ENCODE peak calls at places on chromosomes 3 and 15, in four cellular contexts. One of them, this sample, is unnamed.

GRCh38 chr3:128504957-128505730 is 12.1 kb upstream of the GATA2 start:
- DNase-seq in GM20000: no peak
- DNase-seq in transverse colon: no peak
- DNase-seq in GM12864: no peak
- DNase-seq in this sample: no peak

GRCh38 chr3:183579967-183580720 is 24.6 kb upstream of the KLHL6 start:
- DNase-seq in GM20000: no peak
- DNase-seq in transverse colon: no peak
- DNase-seq in GM12864: no peak
- DNase-seq in this sample: peak; percentile 26

GRCh38 chr15:68823561-68823960 is 2.9 kb upstream of the ANP32A start:
- DNase-seq in GM20000: no peak
- DNase-seq in transverse colon: no peak
- DNase-seq in GM12864: no peak
- DNase-seq in this sample: no peak

GRCh38 chr15:82301296-82302016 is 38.8 kb downstream of the SAXO2 start:
- DNase-seq in GM20000: no peak
- DNase-seq in transverse colon: no peak
- DNase-seq in GM12864: no peak
- DNase-seq in this sample: no peak

GRCh38 chr3:113084777-113085176 is 94.0 kb downstream of the GTPBP8 start:
- DNase-seq in GM20000: no peak
- DNase-seq in transverse colon: peak; percentile 48
- DNase-seq in GM12864: no peak
- DNase-seq in this sample: peak; percentile 77

GRCh38 chr3:45381168-45381852 is 7.1 kb upstream of the LARS2 start:
- DNase-seq in GM20000: no peak
- DNase-seq in transverse colon: peak; percentile 38
- DNase-seq in GM12864: no peak
- DNase-seq in this sample: no peak

GRCh38 chr3:46344476-46344875 is 9.4 kb upstream of the CCR2 start:
- DNase-seq in GM20000: no peak
- DNase-seq in transverse colon: no peak
- DNase-seq in GM12864: no peak
- DNase-seq in this sample: no peak

GRCh38 chr3:27467545-27467944 is 16.6 kb downstream of the SLC4A7 start:
- DNase-seq in GM20000: peak; percentile 48
- DNase-seq in transverse colon: no peak
- DNase-seq in GM12864: no peak
- DNase-seq in this sample: peak; percentile 72

GRCh38 chr3:14484741-14485140 is 55.4 kb downstream of the GRIP2 start:
- DNase-seq in GM20000: no peak
- DNase-seq in transverse colon: no peak
- DNase-seq in GM12864: no peak
- DNase-seq in this sample: no peak

GRCh38 chr3:41900265-41900664 is 61.6 kb downstream of the ULK4 start:
- DNase-seq in GM20000: no peak
- DNase-seq in transverse colon: no peak
- DNase-seq in GM12864: no peak
- DNase-seq in this sample: no peak

GRCh38 chr15:45728641-45729040 is 93.8 kb downstream of the SQOR start:
- DNase-seq in GM20000: no peak
- DNase-seq in transverse colon: no peak
- DNase-seq in GM12864: no peak
- DNase-seq in this sample: no peak

GRCh38 chr3:149738891-149739290 is 13.4 kb downstream of the COMMD2 start:
- DNase-seq in GM20000: no peak
- DNase-seq in transverse colon: no peak
- DNase-seq in GM12864: no peak
- DNase-seq in this sample: no peak

GRCh38 chr3:103006541-103006940 is 571.7 kb downstream of the ZPLD1 start:
- DNase-seq in GM20000: no peak
- DNase-seq in transverse colon: no peak
- DNase-seq in GM12864: no peak
- DNase-seq in this sample: no peak

GRCh38 chr3:127064391-127065137 is 81.6 kb downstream of the PLXNA1 start:
- DNase-seq in GM20000: no peak
- DNase-seq in transverse colon: no peak
- DNase-seq in GM12864: no peak
- DNase-seq in this sample: peak; percentile 36

GRCh38 chr3:143697975-143698374 is 150.3 kb downstream of the SLC9A9 start:
- DNase-seq in GM20000: no peak
- DNase-seq in transverse colon: no peak
- DNase-seq in GM12864: no peak
- DNase-seq in this sample: no peak

GRCh38 chr3:69120879-69121464 is 1.4 kb downstream of the LMOD3 start:
- DNase-seq in GM20000: peak; percentile 48
- DNase-seq in transverse colon: peak; percentile 86
- DNase-seq in GM12864: peak; percentile 73
- DNase-seq in this sample: peak; percentile 81

GRCh38 chr3:2061360-2061759 is 37.3 kb upstream of the CNTN4 start:
- DNase-seq in GM20000: no peak
- DNase-seq in transverse colon: no peak
- DNase-seq in GM12864: no peak
- DNase-seq in this sample: no peak

GRCh38 chr3:142618917-142619401 is 22.8 kb downstream of the PLS1 start:
- DNase-seq in GM20000: no peak
- DNase-seq in transverse colon: peak; percentile 49
- DNase-seq in GM12864: no peak
- DNase-seq in this sample: no peak

GRCh38 chr15:68640791-68641331 is 62.1 kb downstream of the CORO2B start:
- DNase-seq in GM20000: no peak
- DNase-seq in transverse colon: no peak
- DNase-seq in GM12864: no peak
- DNase-seq in this sample: no peak

GRCh38 chr3:128969993-128970740 is 23.7 kb downstream of the CFAP92 start:
- DNase-seq in GM20000: peak; percentile 65
- DNase-seq in transverse colon: peak; percentile 35
- DNase-seq in GM12864: peak; percentile 8
- DNase-seq in this sample: peak; percentile 48

GRCh38 chr15:47622058-47622457 is 95.2 kb upstream of the SEMA6D start:
- DNase-seq in GM20000: no peak
- DNase-seq in transverse colon: no peak
- DNase-seq in GM12864: no peak
- DNase-seq in this sample: no peak

GRCh38 chr3:58164916-58165821 is 45.6 kb downstream of the DNASE1L3 start:
- DNase-seq in GM20000: no peak
- DNase-seq in transverse colon: no peak
- DNase-seq in GM12864: no peak
- DNase-seq in this sample: peak; percentile 24

GRCh38 chr3:45670995-45671394 is 18.2 kb upstream of the SACM1L start:
- DNase-seq in GM20000: no peak
- DNase-seq in transverse colon: no peak
- DNase-seq in GM12864: no peak
- DNase-seq in this sample: peak; percentile 44

GRCh38 chr3:42518800-42519567 is 16.5 kb downstream of the VIPR1 start:
- DNase-seq in GM20000: no peak
- DNase-seq in transverse colon: no peak
- DNase-seq in GM12864: no peak
- DNase-seq in this sample: no peak

GRCh38 chr15:43977072-43977884 is 150.5 kb downstream of the WDR76 start:
- DNase-seq in GM20000: peak; percentile 28
- DNase-seq in transverse colon: no peak
- DNase-seq in GM12864: peak; percentile 35
- DNase-seq in this sample: no peak

GRCh38 chr3:89320186-89320585 is 212.8 kb downstream of the EPHA3 start:
- DNase-seq in GM20000: no peak
- DNase-seq in transverse colon: no peak
- DNase-seq in GM12864: no peak
- DNase-seq in this sample: no peak

GRCh38 chr15:73125219-73125618 is 73.0 kb downstream of the NEO1 start:
- DNase-seq in GM20000: no peak
- DNase-seq in transverse colon: no peak
- DNase-seq in GM12864: no peak
- DNase-seq in this sample: peak; percentile 27

GRCh38 chr3:195068045-195068444 is 202.9 kb downstream of the XXYLT1 start:
- DNase-seq in GM20000: no peak
- DNase-seq in transverse colon: no peak
- DNase-seq in GM12864: no peak
- DNase-seq in this sample: peak; percentile 26

GRCh38 chr3:133926736-133927542 is 31.3 kb upstream of the RAB6B start:
- DNase-seq in GM20000: no peak
- DNase-seq in transverse colon: no peak
- DNase-seq in GM12864: no peak
- DNase-seq in this sample: no peak
- TF ChIP-seq CTCF in GM20000: no peak
- TF ChIP-seq CTCF in transverse colon: no peak
- TF ChIP-seq CTCF in GM12864: no peak
- TF ChIP-seq CTCF in this sample: no peak

GRCh38 chr3:163951397-163951987 is 1126.8 kb downstream of the SI start:
- DNase-seq in GM20000: no peak
- DNase-seq in transverse colon: no peak
- DNase-seq in GM12864: no peak
- DNase-seq in this sample: no peak
- TF ChIP-seq CTCF in GM20000: no peak
- TF ChIP-seq CTCF in transverse colon: no peak
- TF ChIP-seq CTCF in GM12864: no peak
- TF ChIP-seq CTCF in this sample: peak; percentile 6

DNA sequence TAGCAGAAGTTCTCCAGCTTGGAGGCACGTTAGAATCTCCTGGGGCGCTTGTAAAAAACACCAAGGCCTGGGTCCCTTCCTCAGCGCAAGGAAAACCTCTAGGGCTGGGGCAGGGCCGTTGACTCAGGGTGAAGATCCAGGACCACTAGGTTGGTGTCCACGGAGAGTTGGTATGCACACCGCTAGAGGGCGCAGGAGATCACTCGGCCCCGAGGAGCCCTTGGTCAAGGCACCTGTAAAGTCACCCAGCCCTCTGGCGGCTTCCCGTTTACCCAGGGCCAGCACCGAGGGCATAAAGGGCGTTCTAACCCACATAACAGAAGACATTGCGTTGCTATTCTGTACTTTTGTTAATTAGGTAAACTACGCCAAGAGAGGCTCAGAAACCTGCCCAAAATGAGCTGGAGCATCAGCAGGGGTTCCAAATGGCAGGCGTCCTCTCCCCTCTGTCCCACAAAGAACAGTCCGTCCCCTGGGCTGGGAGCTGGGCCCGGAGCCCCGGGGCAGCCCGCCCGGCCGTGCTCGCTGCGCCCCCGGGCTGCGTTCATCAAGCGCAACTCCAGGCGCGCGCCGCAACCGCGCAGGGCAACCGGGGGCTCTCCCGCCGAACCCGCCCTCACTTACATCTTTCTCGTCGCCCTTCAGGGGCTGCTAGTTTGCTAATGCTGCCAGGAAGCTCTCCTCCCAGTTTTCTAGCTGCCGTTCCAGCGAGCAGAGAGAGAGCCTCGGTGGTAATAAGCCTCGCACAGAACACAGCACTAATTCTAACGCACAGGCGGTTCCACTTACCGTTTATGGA is 332.1 kb downstream of the ARRDC4 start:
- DNase-seq in GM20000: peak; percentile 78
- DNase-seq in transverse colon: peak; percentile 39
- DNase-seq in GM12864: no peak
- DNase-seq in this sample: peak; percentile 17
- TF ChIP-seq CTCF in GM20000: peak; percentile 51
- TF ChIP-seq CTCF in transverse colon: peak; percentile 63
- TF ChIP-seq CTCF in GM12864: peak; percentile 88
- TF ChIP-seq CTCF in this sample: peak; percentile 69

GRCh38 chr15:92968926-92969664 is 69.0 kb downstream of the CHD2 start:
- DNase-seq in GM20000: no peak
- DNase-seq in transverse colon: no peak
- DNase-seq in GM12864: no peak
- DNase-seq in this sample: no peak
- TF ChIP-seq CTCF in GM20000: no peak
- TF ChIP-seq CTCF in transverse colon: no peak
- TF ChIP-seq CTCF in GM12864: peak; percentile 23
- TF ChIP-seq CTCF in this sample: no peak

DNA sequence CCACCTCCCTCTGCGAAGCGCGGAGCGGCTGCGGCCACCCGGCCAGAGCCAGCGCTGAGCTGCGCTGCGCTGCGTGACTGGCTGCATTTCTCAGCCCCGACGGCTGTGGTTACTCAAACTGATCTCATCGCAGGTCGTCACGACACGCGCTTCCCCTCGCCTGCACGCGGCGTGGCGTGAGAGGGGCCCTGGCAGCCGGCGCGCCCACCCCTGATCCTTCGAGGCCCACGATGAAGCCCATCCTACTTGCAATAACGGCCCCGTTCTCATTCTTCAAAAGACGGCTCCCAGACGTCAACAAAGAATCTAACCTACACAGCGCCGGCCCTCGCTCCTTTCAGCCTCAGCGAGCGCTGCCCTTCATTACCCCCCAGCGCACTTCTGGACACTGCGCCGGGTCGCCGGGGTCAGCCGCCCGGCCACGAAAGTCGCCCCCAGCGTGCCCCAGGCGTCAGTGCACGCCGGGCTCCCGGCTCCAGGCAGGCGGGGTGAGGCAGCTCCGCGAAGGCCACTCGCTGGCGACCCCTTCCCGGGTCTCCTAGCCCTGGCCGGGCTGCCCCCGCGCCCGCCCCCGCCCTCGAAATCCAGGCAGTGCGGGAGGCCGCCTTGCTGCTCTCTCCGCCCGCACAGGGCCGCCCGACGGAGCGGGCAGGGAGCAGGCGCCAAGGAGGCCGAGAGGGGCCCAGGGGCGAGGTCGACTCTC is 9.9 kb upstream of the LEKR1 start:
- DNase-seq in GM20000: peak; percentile 64
- DNase-seq in transverse colon: peak; percentile 38
- DNase-seq in GM12864: no peak
- DNase-seq in this sample: peak; percentile 52
- TF ChIP-seq CTCF in GM20000: peak; percentile 7
- TF ChIP-seq CTCF in transverse colon: no peak
- TF ChIP-seq CTCF in GM12864: no peak
- TF ChIP-seq CTCF in this sample: no peak

DNA sequence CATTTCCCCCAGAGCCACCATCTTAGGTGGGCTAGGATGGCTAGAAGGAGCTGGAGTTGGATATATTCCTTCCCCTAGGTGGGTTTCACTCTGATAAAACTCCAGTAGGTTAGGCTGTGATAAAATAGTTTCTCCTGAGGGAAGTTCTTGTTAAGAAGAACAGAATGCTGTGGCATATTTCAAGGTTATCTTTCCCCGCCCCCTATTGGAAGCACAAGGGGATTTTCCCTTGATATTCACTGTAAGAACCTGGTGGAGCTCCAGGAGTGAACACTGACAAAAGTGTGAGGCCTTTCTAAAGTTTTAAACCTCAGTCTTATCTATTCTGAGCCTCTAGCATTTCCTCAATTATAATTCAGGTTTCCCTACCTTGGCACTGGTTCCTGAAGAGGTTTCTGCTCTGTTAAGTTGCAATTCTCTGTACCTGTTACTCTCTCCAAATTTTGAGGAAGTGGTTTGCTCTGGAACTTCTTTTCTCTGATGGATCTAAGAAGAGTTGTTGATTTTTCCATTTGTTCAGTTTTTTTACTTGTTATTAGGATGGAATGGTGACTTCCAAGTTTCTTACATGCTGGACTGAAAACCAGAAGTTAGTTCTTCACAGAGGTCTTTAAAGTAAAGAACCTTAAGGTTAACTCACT is 113.5 kb downstream of the GMPS start:
- DNase-seq in GM20000: no peak
- DNase-seq in transverse colon: no peak
- DNase-seq in GM12864: no peak
- DNase-seq in this sample: peak; percentile 13
- TF ChIP-seq CTCF in GM20000: no peak
- TF ChIP-seq CTCF in transverse colon: no peak
- TF ChIP-seq CTCF in GM12864: no peak
- TF ChIP-seq CTCF in this sample: no peak

GRCh38 chr3:181354140-181354539 is 357.6 kb upstream of the SOX2 start:
- DNase-seq in GM20000: no peak
- DNase-seq in transverse colon: no peak
- DNase-seq in GM12864: no peak
- DNase-seq in this sample: no peak
- TF ChIP-seq CTCF in GM20000: no peak
- TF ChIP-seq CTCF in transverse colon: no peak
- TF ChIP-seq CTCF in GM12864: no peak
- TF ChIP-seq CTCF in this sample: no peak